ENCODE peak calls at places on chromosomes 7 and 10, in six cellular contexts. V is ACHN, X is left ventricle myocardium superior, J is EL, D is RPMI7951, E is KBM-7. B is an unnamed sample.

GRCh38 chr7:494906-495305 is 24.7 kb downstream of the PDGFA start:
- DNase-seq in V (no peak), X (peak), J (no peak), D (no peak), E (no peak), B (no peak)

GRCh38 chr7:20993693-20994092 is 207.0 kb upstream of the SP8 start:
- DNase-seq in V (no peak), X (no peak), J (no peak), D (no peak), E (no peak), B (no peak)

GRCh38 chr7:13560441-13560840 is 429.0 kb downstream of the ETV1 start:
- DNase-seq in V (no peak), X (no peak), J (no peak), D (peak), E (no peak), B (no peak)

GRCh38 chr7:72441791-72442190 is 29.7 kb upstream of the CALN1 start:
- DNase-seq in V (no peak), X (no peak), J (no peak), D (no peak), E (no peak), B (no peak)

GRCh38 chr10:98536551-98536950 is 89.8 kb upstream of the HPS1 start:
- DNase-seq in V (no peak), X (no peak), J (peak), D (no peak), E (no peak), B (no peak)

GRCh38 chr10:47114680-47115186 is 185.3 kb upstream of the GDF10 start:
- DNase-seq in V (no peak), X (no peak), J (no peak), D (no peak), E (no peak), B (no peak)

GRCh38 chr10:124465003-124465776 is 3.6 kb downstream of the LHPP start:
- DNase-seq in V (no peak), X (no peak), J (no peak), D (no peak), E (peak), B (no peak)

GRCh38 chr7:16484453-16485158 is 19.1 kb upstream of the SOSTDC1 start:
- DNase-seq in V (no peak), X (no peak), J (peak), D (peak), E (no peak), B (peak)

GRCh38 chr7:130430841-130431713 is 9.7 kb downstream of the CEP41 start:
- DNase-seq in V (no peak), X (no peak), J (peak), D (peak), E (no peak), B (no peak)